ENCODE peak calls at places on chromosomes 13 and 19, in six cellular contexts. Z is ascending aorta, K is left ventricle myocardium inferior, V is HCT116, I is A673, S is endodermal cell. Y is an unnamed sample.

GRCh38 chr13:97849305-97849704 is 104.2 kb upstream of the IPO5 start:
- DNase-seq in Z (no peak), S (peak; percentile 62), V (peak; percentile 34), K (no peak), I (peak; percentile 59), Y (no peak)

GRCh38 chr13:71303144-71303543 is 563.9 kb downstream of the DACH1 start:
- DNase-seq in K (no peak), I (no peak), Z (no peak), S (peak; percentile 58), V (no peak), Y (no peak)

GRCh38 chr19:30906871-30907270 is 442.4 kb downstream of the TSHZ3 start:
- DNase-seq in Z (no peak), S (no peak), V (no peak), I (no peak), K (no peak), Y (no peak)

GRCh38 chr13:71590654-71591148 is 276.3 kb downstream of the DACH1 start:
- DNase-seq in S (peak; percentile 61), I (no peak), V (no peak), K (no peak), Z (no peak), Y (no peak)

GRCh38 chr13:44755872-44756271 is 179.7 kb upstream of the TSC22D1 start:
- DNase-seq in Z (no peak), V (no peak), S (no peak), K (no peak), I (no peak), Y (no peak)

GRCh38 chr13:64239372-64239771 is 2823.7 kb upstream of the PCDH20 start:
- DNase-seq in I (peak; percentile 50), S (no peak), V (no peak), K (no peak), Z (no peak), Y (no peak)

GRCh38 chr19:7894612-7895309 is 6.5 kb downstream of the LRRC8E start:
- DNase-seq in V (no peak), Z (no peak), S (no peak), K (no peak), I (no peak), Y (no peak)

GRCh38 chr19:33418871-33419762 is 45.6 kb downstream of the CEBPG start:
- DNase-seq in Z (no peak), V (no peak), K (no peak), I (no peak), S (no peak), Y (no peak)

GRCh38 chr19:53945441-53945840 is 17.3 kb upstream of the CACNG8 start:
- DNase-seq in K (no peak), S (peak; percentile 85), Z (no peak), V (peak; percentile 24), I (no peak), Y (no peak)

GRCh38 chr19:590396-590745 is 690 bp downstream of the HCN2 start:
- DNase-seq in V (no peak), Z (no peak), I (peak; percentile 71), K (no peak), S (peak; percentile 74), Y (no peak)

GRCh38 chr19:589693-590395 is at the start of gene HCN2:
- DNase-seq in K (no peak), I (no peak), V (no peak), Z (no peak), S (no peak), Y (no peak)

GRCh38 chr19:592101-592500 is 2.4 kb downstream of the HCN2 start:
- DNase-seq in K (no peak), Z (no peak), S (no peak), I (no peak), V (no peak), Y (no peak)

GRCh38 chr19:591099-591958 is 1.6 kb downstream of the HCN2 start:
- DNase-seq in I (no peak), V (no peak), Z (no peak), K (no peak), S (peak; percentile 87), Y (no peak)

GRCh38 chr19:590750-591098 is 1.0 kb downstream of the HCN2 start:
- DNase-seq in I (no peak), S (no peak), V (no peak), K (no peak), Z (no peak), Y (no peak)
- H3K4me3 ChIP-seq in I (peak overlapping the region; percentile 50), S (no peak overlapping the region), V (no peak overlapping the region), K (peak overlapping the region; percentile 60), Z (no peak overlapping the region), Y (no peak overlapping the region)

GRCh38 chr13:27250833-27251165 is 559 bp upstream of the RPL21 start:
- DNase-seq in I (no peak), V (no peak), Z (no peak), K (no peak), S (no peak), Y (no peak)
- H3K27ac ChIP-seq in I (peak overlapping the region; percentile 96), V (peak overlapping the region; percentile 96), Z (peak overlapping the region; percentile 97), K (peak overlapping the region; percentile 98), S (no peak overlapping the region), Y (peak overlapping the region; percentile 93)

DNA sequence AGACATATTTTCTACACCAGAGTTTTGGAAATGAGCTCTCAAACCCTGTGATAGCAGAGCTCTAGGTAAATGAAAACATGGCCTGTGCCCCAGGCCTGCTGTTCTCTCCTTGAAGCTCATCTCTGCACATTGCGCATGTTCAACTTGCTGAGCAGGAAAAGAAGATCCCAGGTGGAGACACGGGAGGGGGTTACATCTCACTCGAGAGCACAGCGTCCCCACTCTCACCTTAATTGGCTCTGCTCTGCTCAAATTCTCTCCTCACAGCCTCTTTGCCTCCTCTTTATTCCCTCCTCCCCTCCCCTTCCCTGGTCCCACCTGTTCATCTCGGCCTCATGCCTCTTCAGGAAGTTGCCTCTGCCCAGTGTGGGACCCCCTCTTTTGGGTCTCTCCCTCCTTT is 44.7 kb downstream of the RGCC start:
- DNase-seq in K (no peak), I (no peak), Z (no peak), S (no peak), V (no peak), Y (no peak)
- H3K4me3 ChIP-seq in K (no peak overlapping the region), I (no peak overlapping the region), Z (no peak overlapping the region), S (no peak overlapping the region), V (no peak overlapping the region), Y (no peak overlapping the region)

DNA sequence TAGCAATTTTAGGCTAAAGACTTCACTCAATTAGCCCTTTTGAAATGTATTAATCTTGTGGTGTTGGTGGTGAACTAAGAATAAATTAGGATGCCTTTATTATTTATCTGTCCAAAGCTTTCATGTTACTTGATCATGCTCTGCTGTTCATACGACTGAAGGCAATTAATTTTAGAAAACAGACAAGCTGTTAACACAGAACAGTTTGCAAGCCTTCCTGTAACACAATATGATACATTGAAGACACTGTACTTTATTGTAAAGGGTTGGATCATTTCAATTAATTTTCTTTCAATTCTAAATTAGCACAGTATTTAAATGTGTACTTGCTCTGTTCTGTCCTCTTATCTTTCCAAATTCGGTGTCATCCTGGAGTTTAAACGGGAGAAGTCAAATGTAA is 794.3 kb upstream of the MIR17HG start:
- DNase-seq in K (no peak), Z (no peak), V (no peak), S (no peak), I (no peak), Y (no peak)
- H3K27ac ChIP-seq in K (no peak overlapping the region), Z (no peak overlapping the region), V (no peak overlapping the region), S (no peak overlapping the region), I (no peak overlapping the region), Y (no peak overlapping the region)

DNA sequence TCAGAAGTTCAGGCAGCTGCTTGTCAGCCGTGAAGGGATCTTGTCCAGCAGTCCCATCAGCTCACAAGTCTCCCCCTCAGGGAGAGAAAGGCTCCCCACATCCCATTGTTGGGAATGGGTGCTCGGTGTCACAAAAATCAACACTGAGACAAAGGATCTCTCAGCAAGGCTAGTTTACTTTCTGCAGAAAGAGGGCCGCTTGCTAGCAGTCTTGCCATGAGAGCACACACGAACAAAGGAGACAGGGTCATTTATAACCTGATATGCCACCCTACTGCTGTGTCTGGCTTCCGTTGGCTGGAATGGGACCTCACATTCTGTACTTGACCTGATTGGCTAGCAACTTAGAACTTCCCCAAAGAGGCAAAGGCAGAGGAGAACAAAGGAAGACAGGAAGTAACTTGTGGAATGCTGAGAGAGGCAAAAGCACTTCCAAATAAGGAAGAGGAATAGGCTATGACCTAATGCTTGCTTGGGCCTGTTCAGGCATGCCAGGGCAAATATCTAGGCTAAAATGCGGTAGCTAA is 8.7 kb upstream of the IGFL3 start:
- DNase-seq in K (no peak), V (peak; percentile 73), S (peak; percentile 89), I (peak; percentile 92), Z (no peak), Y (no peak)
- H3K4me3 ChIP-seq in K (no peak overlapping the region), V (no peak overlapping the region), S (peak overlapping the region; percentile 72), I (no peak overlapping the region), Z (no peak overlapping the region), Y (peak overlapping the region; percentile 15)

GRCh38 chr13:105139048-105139379 is 1396.4 kb downstream of the EFNB2 start:
- DNase-seq in I (no peak), K (no peak), V (no peak), Z (no peak), S (no peak), Y (no peak)
- H3K27ac ChIP-seq in I (no peak overlapping the region), K (peak overlapping the region; percentile 64), V (no peak overlapping the region), Z (peak overlapping the region; percentile 6), S (no peak overlapping the region), Y (no peak overlapping the region)

Y was measured in sigmoid colon.